ENCODE peak calls at places on chromosomes 3 and 15, in ten cellular contexts. J is tibial nerve, X is adrenal gland, Y is heart left ventricle, U is uterus, P is transverse colon, L is HCT116, T is body of pancreas, Q is IMR-90, M is ovary. K is an unnamed sample.

GRCh38 chr3:124856687-124857086 is 30.5 kb downstream of the ITGB5 start:
- DNase-seq in M (no peak), Y (no peak), J (no peak), Q (no peak), U (no peak), X (no peak), T (no peak), L (no peak), P (no peak), K (no peak)

GRCh38 chr3:71056327-71056726 is 527.2 kb downstream of the FOXP1 start:
- DNase-seq in M (no peak), X (no peak), Q (peak), Y (no peak), P (no peak), T (no peak), J (no peak), U (no peak), L (no peak), K (peak)

GRCh38 chr3:159785276-159785675 is 203.4 kb upstream of the IL12A start:
- DNase-seq in M (no peak), U (no peak), Y (no peak), L (no peak), T (no peak), P (no peak), J (no peak), Q (peak), X (no peak), K (no peak)

GRCh38 chr3:66463734-66464511 is 36.9 kb downstream of the LRIG1 start:
- DNase-seq in M (no peak), J (no peak), L (no peak), P (no peak), Q (no peak), X (no peak), U (no peak), T (no peak), Y (no peak), K (no peak)

GRCh38 chr15:89067751-89068150 is 20.5 kb upstream of the ABHD2 start:
- DNase-seq in M (no peak), T (no peak), J (no peak), U (no peak), P (no peak), L (no peak), Y (no peak), X (no peak), Q (peak), K (no peak)

GRCh38 chr3:31420311-31420710 is 112.4 kb upstream of the STT3B start:
- DNase-seq in T (no peak), L (no peak), Y (no peak), X (no peak), Q (no peak), P (no peak), J (no peak), M (no peak), U (no peak), K (no peak)

GRCh38 chr3:111412656-111413055 is 129.3 kb upstream of the CD96 start:
- DNase-seq in J (no peak), Y (no peak), Q (no peak), L (no peak), T (no peak), M (no peak), U (no peak), X (no peak), P (no peak), K (no peak)

GRCh38 chr3:65761890-65762605 is 276.7 kb downstream of the MAGI1 start:
- DNase-seq in P (no peak), J (no peak), L (no peak), Y (no peak), Q (no peak), U (no peak), M (no peak), X (no peak), T (no peak), K (no peak)

GRCh38 chr3:41698931-41699330 is 263.0 kb downstream of the ULK4 start:
- DNase-seq in Q (peak), U (no peak), T (no peak), Y (no peak), L (no peak), X (no peak), M (no peak), J (no peak), P (no peak), K (no peak)

GRCh38 chr3:193240436-193240849 is 579 bp upstream of the PLAAT1 start:
- DNase-seq in Y (no peak), X (peak), T (peak), M (no peak), U (no peak), L (no peak), P (no peak), J (no peak), Q (no peak), K (no peak)

GRCh38 chr3:197600796-197601565 is 45.2 kb upstream of the BDH1 start:
- DNase-seq in X (peak), T (no peak), M (peak), J (peak), Q (peak), P (no peak), Y (no peak), L (no peak), U (no peak), K (no peak)

GRCh38 chr3:187750513-187751123 is 5.3 kb upstream of the BCL6 start:
- DNase-seq in P (peak), X (no peak), J (no peak), U (no peak), M (no peak), L (no peak), Y (no peak), T (peak), Q (peak), K (no peak)
- H3K4me3 ChIP-seq in P (no peak), X (no peak), J (no peak), U (peak), M (peak), L (peak), Y (peak), T (no peak), Q (peak), K (peak)

GRCh38 chr3:120780977-120781376 is 38.4 kb downstream of the GTF2E1 start:
- DNase-seq in J (no peak), X (peak), Y (no peak), P (peak), T (peak), Q (peak), U (no peak), M (no peak), L (peak), K (no peak)
- TF ChIP-seq POLR2A in J (no peak), X (peak), Y (no peak), P (no peak), T (no peak), Q (no peak), U (no peak), M (no peak), L (no peak), K (no peak)

GRCh38 chr3:173587055-173587454 is 189.5 kb downstream of the NLGN1 start:
- DNase-seq in U (no peak), Y (no peak), T (no peak), J (no peak), X (no peak), L (no peak), M (no peak), Q (no peak), P (no peak), K (no peak)

GRCh38 chr3:173584834-173585831 is 187.6 kb downstream of the NLGN1 start:
- DNase-seq in Y (peak), Q (peak), T (peak), P (peak), U (no peak), J (peak), L (no peak), X (no peak), M (no peak), K (no peak)

GRCh38 chr3:173588547-173588946 is 191.0 kb downstream of the NLGN1 start:
- DNase-seq in U (no peak), M (no peak), L (no peak), Y (no peak), Q (no peak), T (no peak), X (no peak), J (no peak), P (no peak), K (no peak)

GRCh38 chr3:173586176-173586575 is 188.6 kb downstream of the NLGN1 start:
- DNase-seq in Q (peak), T (no peak), M (no peak), P (no peak), J (no peak), Y (no peak), U (no peak), X (no peak), L (no peak), K (no peak)

GRCh38 chr3:173589116-173589515 is 191.6 kb downstream of the NLGN1 start:
- DNase-seq in P (no peak), Q (no peak), T (no peak), L (no peak), U (no peak), Y (no peak), J (no peak), M (no peak), X (no peak), K (no peak)
- H3K4me3 ChIP-seq in P (no peak), Q (no peak), T (no peak), L (no peak), U (no peak), Y (no peak), J (no peak), M (no peak), X (no peak), K (no peak)

GRCh38 chr15:75452364-75452967 is 976 bp upstream of the SIN3A start:
- DNase-seq in X (peak), M (peak), L (peak), Q (peak), Y (peak), T (peak), J (peak), P (peak), U (peak), K (peak)
- TF ChIP-seq POLR2A in X (no peak), M (no peak), L (peak), Q (peak), Y (no peak), T (peak), J (peak), P (peak), U (no peak), K (no peak)